ENCODE peak calls at places on chromosomes 13 and 19, in ten cellular contexts. M is fibroblast of the aortic adventitia, V is H9, S is gastrocnemius medialis, W is HFFc6, F is astrocyte of the spinal cord, E is cardiac muscle cell, B is Calu3, U is OCI-LY7, D is Peyer's patch. P is an unnamed sample.

GRCh38 chr13:44906758-44907157 is 82.5 kb downstream of the NUFIP1 start:
- DNase-seq in M (peak), V (no peak), S (peak), W (peak), F (peak), E (peak), B (no peak), U (no peak), D (no peak), P (no peak)

GRCh38 chr13:33615436-33615835 is 202.5 kb upstream of the RFC3 start:
- DNase-seq in M (no peak), V (no peak), S (no peak), W (no peak), F (no peak), E (no peak), B (no peak), U (no peak), D (no peak), P (no peak)

GRCh38 chr19:21891086-21891485 is 55.1 kb upstream of the ZNF43 start:
- DNase-seq in M (no peak), V (no peak), S (no peak), W (no peak), F (no peak), E (no peak), B (no peak), U (no peak), D (no peak), P (no peak)

GRCh38 chr13:50375792-50376191 is 360.5 kb downstream of the KCNRG start:
- DNase-seq in M (peak), V (no peak), S (no peak), W (peak), F (peak), E (no peak), B (no peak), U (peak), D (no peak), P (no peak)

GRCh38 chr13:28022848-28023518 is 34.5 kb upstream of the URAD start:
- DNase-seq in M (peak), V (peak), S (no peak), W (peak), F (peak), E (peak), B (no peak), U (no peak), D (no peak), P (no peak)

GRCh38 chr13:25494708-25495411 is 123.1 kb downstream of the ATP8A2 start:
- DNase-seq in M (no peak), V (no peak), S (no peak), W (no peak), F (no peak), E (no peak), B (no peak), U (no peak), D (no peak), P (no peak)

GRCh38 chr19:54253331-54254194 is 3.5 kb downstream of the LILRB5 start:
- DNase-seq in M (no peak), V (peak), S (no peak), W (no peak), F (no peak), E (no peak), B (no peak), U (no peak), D (peak), P (no peak)

GRCh38 chr19:9061879-9062278 is 25.0 kb upstream of the OR1M1 start:
- DNase-seq in M (no peak), V (no peak), S (no peak), W (no peak), F (no peak), E (no peak), B (no peak), U (no peak), D (no peak), P (no peak)

GRCh38 chr13:114272977-114273376 is 8.4 kb upstream of the UPF3A start:
- DNase-seq in M (no peak), V (no peak), S (no peak), W (no peak), F (no peak), E (no peak), B (no peak), U (no peak), D (no peak), P (no peak)

GRCh38 chr19:4233282-4233853 is 4.0 kb downstream of the EBI3 start:
- DNase-seq in M (peak), V (peak), S (no peak), W (no peak), F (no peak), E (peak), B (peak), U (peak), D (peak), P (peak)

GRCh38 chr19:947707-948533 is 22.1 kb downstream of the ARID3A start:
- DNase-seq in M (no peak), V (no peak), S (peak), W (no peak), F (no peak), E (no peak), B (no peak), U (peak), D (peak), P (no peak)

GRCh38 chr19:35118268-35119026 is 2.8 kb downstream of the FXYD3 start:
- DNase-seq in M (no peak), V (no peak), S (no peak), W (no peak), F (no peak), E (no peak), B (no peak), U (no peak), D (peak), P (no peak)

GRCh38 chr13:99336750-99337149 is 29.6 kb upstream of the GPR183 start:
- DNase-seq in M (no peak), V (no peak), S (no peak), W (no peak), F (no peak), E (no peak), B (no peak), U (no peak), D (no peak), P (no peak)

GRCh38 chr19:3310711-3311110 is 55.7 kb upstream of the NFIC start:
- DNase-seq in M (no peak), V (no peak), S (no peak), W (no peak), F (no peak), E (no peak), B (no peak), U (no peak), D (no peak), P (no peak)

GRCh38 chr13:77751513-77752456 is 54.3 kb downstream of the SLAIN1 start:
- DNase-seq in M (peak), V (peak), S (no peak), W (peak), F (peak), E (peak), B (peak), U (peak), D (peak), P (no peak)

GRCh38 chr13:46605089-46605488 is 52.1 kb downstream of the LRCH1 start:
- DNase-seq in M (no peak), V (no peak), S (no peak), W (no peak), F (no peak), E (no peak), B (no peak), U (no peak), D (no peak), P (no peak)

GRCh38 chr19:46903458-46903857 is 42.7 kb downstream of the ARHGAP35 start:
- DNase-seq in M (peak), V (no peak), S (no peak), W (no peak), F (no peak), E (no peak), B (no peak), U (peak), D (no peak), P (no peak)

GRCh38 chr19:47186337-47187022 is 44.5 kb downstream of the BBC3 start:
- DNase-seq in M (no peak), V (no peak), S (no peak), W (no peak), F (no peak), E (peak), B (no peak), U (no peak), D (peak), P (no peak)

GRCh38 chr19:15123900-15124299 is 16.7 kb downstream of the SYDE1 start:
- DNase-seq in M (no peak), V (no peak), S (peak), W (no peak), F (no peak), E (no peak), B (no peak), U (no peak), D (no peak), P (no peak)

GRCh38 chr13:112522578-112522977 is 65.4 kb downstream of the TUBGCP3 start:
- DNase-seq in M (no peak), V (no peak), S (no peak), W (peak), F (peak), E (no peak), B (no peak), U (no peak), D (no peak), P (no peak)

GRCh38 chr19:17070912-17071311 is 4.3 kb downstream of the HAUS8 start:
- DNase-seq in M (no peak), V (no peak), S (no peak), W (no peak), F (no peak), E (no peak), B (no peak), U (no peak), D (no peak), P (no peak)

GRCh38 chr13:25727250-25727649 is 324.6 kb downstream of the SHISA2 start:
- DNase-seq in M (no peak), V (no peak), S (no peak), W (no peak), F (no peak), E (no peak), B (no peak), U (no peak), D (no peak), P (no peak)

GRCh38 chr13:33139186-33139585 is 123.0 kb downstream of the KL start:
- DNase-seq in M (no peak), V (no peak), S (peak), W (no peak), F (no peak), E (no peak), B (no peak), U (no peak), D (peak), P (no peak)

GRCh38 chr13:44331446-44331845 is 42.2 kb upstream of the SERP2 start:
- DNase-seq in M (no peak), V (no peak), S (no peak), W (no peak), F (no peak), E (no peak), B (no peak), U (no peak), D (no peak), P (no peak)

GRCh38 chr13:73579574-73580274 is 520.9 kb downstream of the KLF5 start:
- DNase-seq in M (no peak), V (no peak), S (no peak), W (no peak), F (no peak), E (no peak), B (no peak), U (no peak), D (no peak), P (no peak)

GRCh38 chr19:30070970-30071632 is 129.1 kb downstream of the URI1 start:
- DNase-seq in M (no peak), V (no peak), S (no peak), W (no peak), F (no peak), E (no peak), B (no peak), U (no peak), D (peak), P (no peak)

GRCh38 chr19:50859849-50860248 is 5.1 kb downstream of the KLK3 start:
- DNase-seq in M (no peak), V (no peak), S (no peak), W (no peak), F (no peak), E (no peak), B (no peak), U (no peak), D (no peak), P (no peak)

GRCh38 chr13:56561327-56561726 is 579.4 kb upstream of the PRR20A start:
- DNase-seq in M (no peak), V (no peak), S (no peak), W (no peak), F (no peak), E (peak), B (no peak), U (no peak), D (no peak), P (no peak)

GRCh38 chr19:35620001-35620400 is 7.5 kb downstream of the HAUS5 start:
- DNase-seq in M (no peak), V (no peak), S (no peak), W (no peak), F (no peak), E (no peak), B (no peak), U (no peak), D (no peak), P (no peak)

DNA sequence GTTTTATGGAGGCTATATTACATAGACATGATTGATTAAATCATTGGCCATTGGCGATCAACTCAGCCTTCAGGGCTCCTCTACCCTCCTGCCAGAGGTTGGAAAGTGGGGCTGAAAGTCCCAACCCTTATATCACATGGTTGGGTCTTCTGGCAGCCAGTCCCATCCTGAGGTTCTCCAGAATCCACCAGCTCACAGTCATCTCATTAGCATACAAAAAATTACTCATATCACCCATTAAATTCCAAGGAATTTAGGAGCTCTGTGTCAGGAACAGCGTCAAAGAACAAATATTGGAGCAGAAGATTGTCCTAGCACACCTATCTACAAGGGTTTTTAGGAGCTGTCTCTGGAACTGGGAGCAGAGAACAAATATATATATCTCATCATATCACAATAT is 39.4 kb upstream of the FARP1 start:
- DNase-seq in M (no peak), V (no peak), S (no peak), W (peak), F (no peak), E (no peak), B (no peak), U (no peak), D (no peak), P (no peak)
- TF ChIP-seq CTCF in M (no peak), V (no peak), S (no peak), W (no peak), F (no peak), E (no peak), B (no peak), U (no peak), D (no peak), P (no peak)

GRCh38 chr19:37401078-37401477 is 30.2 kb downstream of the ZNF527 start:
- DNase-seq in M (no peak), V (no peak), S (no peak), W (no peak), F (no peak), E (no peak), B (no peak), U (no peak), D (no peak), P (no peak)
- TF ChIP-seq CTCF in M (no peak), V (no peak), S (no peak), W (no peak), F (no peak), E (no peak), B (no peak), U (no peak), D (no peak), P (no peak)

DNA sequence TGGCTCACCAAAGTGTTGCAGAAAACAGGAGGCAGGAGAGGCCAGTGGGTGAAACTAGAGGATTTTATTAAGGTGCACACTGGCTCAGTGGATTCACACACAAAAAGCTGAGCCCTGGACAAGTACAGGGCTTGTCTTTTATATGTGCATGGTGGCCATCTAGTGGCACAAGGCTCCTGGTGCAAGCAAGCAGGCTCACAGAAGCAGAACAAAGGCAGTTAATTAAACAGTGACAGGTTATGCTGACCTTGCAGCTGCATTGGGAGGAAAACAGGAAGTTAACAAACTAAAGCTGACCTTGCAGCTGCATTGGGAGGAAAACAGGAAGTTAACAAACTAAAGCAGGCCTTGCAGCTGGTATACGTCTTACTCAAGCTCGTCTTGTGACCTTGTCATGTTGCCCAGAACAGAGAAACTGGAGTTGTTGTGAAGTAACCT is 65.3 kb upstream of the ZNF681 start:
- DNase-seq in M (no peak), V (peak), S (no peak), W (no peak), F (no peak), E (peak), B (no peak), U (peak), D (no peak), P (no peak)
- TF ChIP-seq CTCF in M (no peak), V (peak), S (no peak), W (peak), F (no peak), E (no peak), B (no peak), U (peak), D (no peak), P (no peak)

GRCh38 chr13:39783051-39783450 is 127.6 kb downstream of the COG6 start:
- DNase-seq in M (peak), V (no peak), S (no peak), W (no peak), F (no peak), E (no peak), B (no peak), U (peak), D (no peak), P (no peak)
- TF ChIP-seq CTCF in M (no peak), V (no peak), S (no peak), W (peak), F (no peak), E (no peak), B (no peak), U (peak), D (no peak), P (no peak)

P was measured in natural killer cell.